ENCODE peak calls at places on chromosomes 4 and X, in seven cellular contexts. V is K562; Z is tibial artery; T is CD8-positive, alpha-beta T cell; E is astrocyte of the spinal cord; M is uterus; O is SK-N-SH. C is an unnamed sample.

GRCh38 chrX:22690116-22690515 is 309.6 kb upstream of the DDX53 start:
- DNase-seq in V (no peak), Z (no peak), T (no peak), E (no peak), M (peak), O (peak), C (no peak)

GRCh38 chrX:118631586-118631985 is 95.8 kb upstream of the IL13RA1 start:
- DNase-seq in V (no peak), Z (no peak), T (no peak), E (no peak), M (no peak), O (no peak), C (no peak)

GRCh38 chr4:145828802-145829485 is 109.7 kb downstream of the ZNF827 start:
- DNase-seq in V (no peak), Z (no peak), T (no peak), E (no peak), M (no peak), O (no peak), C (no peak)

GRCh38 chr4:73103799-73104503 is 34.4 kb upstream of the COX18 start:
- DNase-seq in V (peak), Z (no peak), T (no peak), E (peak), M (no peak), O (no peak), C (peak)

GRCh38 chr4:53671757-53672156 is 80.5 kb upstream of the LNX1 start:
- DNase-seq in V (no peak), Z (no peak), T (no peak), E (no peak), M (no peak), O (no peak), C (no peak)

GRCh38 chr4:187006189-187006618 is 282.5 kb upstream of the FAT1 start:
- DNase-seq in V (no peak), Z (no peak), T (no peak), E (peak), M (no peak), O (no peak), C (no peak)

GRCh38 chr4:54233128-54233696 is 4.1 kb downstream of the PDGFRA start:
- DNase-seq in V (peak), Z (peak), T (peak), E (peak), M (peak), O (peak), C (peak)

GRCh38 chr4:8108991-8109390 is 49.6 kb downstream of the ABLIM2 start:
- DNase-seq in V (no peak), Z (no peak), T (no peak), E (no peak), M (no peak), O (no peak), C (no peak)

GRCh38 chr4:136392576-136392975 is 1139.7 kb downstream of the PCDH18 start:
- DNase-seq in V (no peak), Z (no peak), T (no peak), E (peak), M (no peak), O (no peak), C (no peak)

DNA sequence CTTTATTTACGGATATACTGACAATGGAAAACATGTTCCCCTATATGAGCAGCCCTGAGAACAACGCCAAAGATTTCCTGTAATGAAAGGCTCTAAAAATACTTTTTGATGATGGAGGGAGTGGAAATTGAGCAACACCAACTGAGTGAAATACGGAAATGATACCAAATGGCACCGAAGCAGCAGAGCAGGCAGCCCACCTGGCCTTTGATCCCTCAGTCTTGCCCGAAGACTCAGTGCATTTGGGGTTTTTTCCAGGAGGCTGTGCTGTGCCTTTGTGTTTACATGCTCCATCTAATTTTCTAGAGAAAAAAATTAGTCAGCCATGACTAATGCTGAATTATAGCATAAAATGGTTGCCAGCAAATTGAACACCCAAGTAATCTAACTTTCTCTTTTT is 169.9 kb upstream of the RBPJ start:
- DNase-seq in V (no peak), Z (no peak), T (no peak), E (no peak), M (no peak), O (no peak), C (no peak)
- TF ChIP-seq CTCF in V (no peak), Z (no peak), T (no peak), E (no peak), M (no peak), O (no peak), C (no peak)

GRCh38 chr4:140049924-140050681 is 103.9 kb downstream of the MAML3 start:
- DNase-seq in V (peak), Z (no peak), T (no peak), E (peak), M (no peak), O (peak), C (no peak)

GRCh38 chr4:140047781-140048180 is 106.2 kb downstream of the MAML3 start:
- DNase-seq in V (no peak), Z (no peak), T (no peak), E (no peak), M (no peak), O (no peak), C (no peak)

GRCh38 chr4:140048419-140049022 is 105.5 kb downstream of the MAML3 start:
- DNase-seq in V (no peak), Z (no peak), T (no peak), E (no peak), M (no peak), O (no peak), C (no peak)

GRCh38 chr4:140047017-140047640 is 106.9 kb downstream of the MAML3 start:
- DNase-seq in V (no peak), Z (peak), T (no peak), E (peak), M (peak), O (no peak), C (no peak)

GRCh38 chr4:140049024-140049923 is 104.7 kb downstream of the MAML3 start:
- DNase-seq in V (no peak), Z (peak), T (peak), E (peak), M (peak), O (peak), C (peak)
- TF ChIP-seq CTCF in V (no peak), Z (no peak), T (no peak), E (no peak), M (peak), O (peak), C (no peak)

GRCh38 chr4:4384837-4385236 is 2.1 kb upstream of the NSG1 start:
- DNase-seq in V (peak), Z (no peak), T (no peak), E (no peak), M (no peak), O (peak), C (no peak)
- TF ChIP-seq CTCF in V (peak), Z (no peak), T (peak), E (peak), M (no peak), O (peak), C (no peak)

GRCh38 chr4:83323136-83323535 is 11.5 kb downstream of the HPSE start:
- DNase-seq in V (no peak), Z (no peak), T (no peak), E (no peak), M (no peak), O (no peak), C (no peak)
- TF ChIP-seq CTCF in V (no peak), Z (no peak), T (no peak), E (no peak), M (no peak), O (no peak), C (no peak)

GRCh38 chrX:14916017-14916674 is 42.9 kb downstream of the MOSPD2 start:
- DNase-seq in V (no peak), Z (no peak), T (no peak), E (peak), M (no peak), O (no peak), C (no peak)

GRCh38 chrX:14922437-14922836 is 49.2 kb downstream of the MOSPD2 start:
- DNase-seq in V (no peak), Z (no peak), T (no peak), E (peak), M (no peak), O (no peak), C (no peak)

GRCh38 chrX:14920196-14920595 is 47.0 kb downstream of the MOSPD2 start:
- DNase-seq in V (no peak), Z (no peak), T (no peak), E (peak), M (no peak), O (no peak), C (no peak)

GRCh38 chrX:14915596-14915995 is 42.4 kb downstream of the MOSPD2 start:
- DNase-seq in V (no peak), Z (no peak), T (no peak), E (no peak), M (no peak), O (no peak), C (no peak)

GRCh38 chrX:14919421-14919820 is 46.2 kb downstream of the MOSPD2 start:
- DNase-seq in V (no peak), Z (no peak), T (no peak), E (no peak), M (no peak), O (no peak), C (no peak)
- TF ChIP-seq CTCF in V (no peak), Z (no peak), T (no peak), E (no peak), M (no peak), O (no peak), C (no peak)

DNA sequence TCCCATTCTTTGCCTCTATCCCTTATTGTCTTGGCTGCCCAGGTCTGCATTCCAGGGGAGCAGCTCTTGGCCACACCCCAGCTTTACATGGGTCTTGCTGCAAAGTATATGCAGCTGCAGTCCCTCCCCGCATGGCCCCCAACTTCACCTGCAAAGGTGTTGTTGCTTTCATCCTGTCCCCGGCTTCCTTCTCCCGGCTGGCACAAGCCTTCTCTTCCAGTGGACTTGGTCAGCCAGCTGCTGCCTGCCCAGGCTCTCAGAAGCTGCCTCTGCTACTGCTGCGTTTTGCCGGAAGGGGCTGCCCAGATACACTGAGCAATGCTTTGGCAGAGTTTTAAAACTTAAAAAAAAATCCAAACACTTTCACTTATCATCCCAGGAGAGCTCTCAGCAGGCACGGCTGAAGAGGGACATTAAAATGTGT is 121.2 kb upstream of the PDLIM3 start:
- DNase-seq in V (no peak), Z (peak), T (no peak), E (peak), M (no peak), O (no peak), C (no peak)
- TF ChIP-seq CTCF in V (no peak), Z (peak), T (no peak), E (peak), M (peak), O (no peak), C (no peak)

GRCh38 chr4:113781439-113782040 is 20.0 kb upstream of the CAMK2D start:
- DNase-seq in V (peak), Z (no peak), T (no peak), E (peak), M (no peak), O (peak), C (no peak)
- TF ChIP-seq CTCF in V (no peak), Z (peak), T (peak), E (peak), M (peak), O (peak), C (peak)

GRCh38 chrX:69014200-69014599 is 151.1 kb downstream of the PJA1 start:
- DNase-seq in V (no peak), Z (no peak), T (peak), E (peak), M (no peak), O (no peak), C (no peak)
- TF ChIP-seq CTCF in V (no peak), Z (no peak), T (no peak), E (no peak), M (no peak), O (no peak), C (no peak)

GRCh38 chr4:11427201-11427996 is 1.3 kb downstream of the HS3ST1 start:
- DNase-seq in V (no peak), Z (no peak), T (no peak), E (peak), M (no peak), O (no peak), C (no peak)

GRCh38 chr4:11426716-11427115 is 2.0 kb downstream of the HS3ST1 start:
- DNase-seq in V (no peak), Z (no peak), T (no peak), E (peak), M (no peak), O (no peak), C (no peak)

GRCh38 chr4:11429646-11430045 is 952 bp upstream of the HS3ST1 start:
- DNase-seq in V (no peak), Z (no peak), T (no peak), E (no peak), M (no peak), O (no peak), C (no peak)

GRCh38 chr4:11428161-11428700 is 463 bp downstream of the HS3ST1 start:
- DNase-seq in V (no peak), Z (no peak), T (no peak), E (peak), M (no peak), O (no peak), C (no peak)

DNA sequence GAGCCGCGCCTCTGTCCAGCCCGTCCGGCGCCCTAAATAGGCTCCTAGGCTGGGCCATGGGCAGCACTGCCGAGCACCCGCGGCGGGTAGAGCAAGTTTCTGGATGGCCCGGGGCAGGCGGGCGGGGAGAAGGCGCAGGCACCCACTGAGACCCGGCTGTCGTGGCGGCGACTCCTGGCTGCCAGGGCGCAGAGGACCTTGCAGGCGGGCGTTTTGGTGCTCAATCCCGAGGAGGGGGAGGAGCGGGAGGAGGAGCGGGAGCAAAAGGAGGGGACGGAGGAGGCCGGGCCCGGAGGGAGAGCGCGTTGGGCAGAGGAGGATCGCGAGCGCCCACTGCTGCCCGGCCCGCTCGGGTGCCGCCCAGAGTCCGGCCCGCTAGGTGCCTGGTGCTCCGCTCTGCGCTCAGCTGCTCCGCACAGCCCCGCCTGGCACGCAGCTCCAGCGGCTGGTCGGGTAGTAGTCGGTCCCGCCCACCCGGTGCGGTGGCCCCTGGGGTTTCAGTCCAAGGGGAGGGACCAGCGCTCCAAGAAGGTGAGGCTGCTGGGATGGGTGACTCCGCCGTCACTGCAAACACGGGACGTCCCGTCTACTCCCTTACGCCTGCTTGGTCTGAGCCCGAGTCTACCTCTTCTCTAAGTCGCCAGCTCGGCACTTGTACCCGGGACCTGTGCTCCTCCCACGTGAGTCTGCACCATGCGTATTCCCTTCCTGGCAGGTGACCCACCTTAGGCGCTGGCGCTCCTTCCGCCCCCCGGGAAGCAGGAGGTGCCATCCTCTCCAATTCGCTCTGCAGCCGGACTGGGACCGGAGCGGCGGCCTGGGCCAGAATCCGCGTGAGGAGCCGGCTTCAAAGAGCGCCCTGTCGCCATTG is at the start of gene HS3ST1:
- DNase-seq in V (no peak), Z (peak), T (no peak), E (peak), M (peak), O (peak), C (peak)
- TF ChIP-seq CTCF in V (no peak), Z (peak), T (no peak), E (peak), M (peak), O (no peak), C (peak)

DNA sequence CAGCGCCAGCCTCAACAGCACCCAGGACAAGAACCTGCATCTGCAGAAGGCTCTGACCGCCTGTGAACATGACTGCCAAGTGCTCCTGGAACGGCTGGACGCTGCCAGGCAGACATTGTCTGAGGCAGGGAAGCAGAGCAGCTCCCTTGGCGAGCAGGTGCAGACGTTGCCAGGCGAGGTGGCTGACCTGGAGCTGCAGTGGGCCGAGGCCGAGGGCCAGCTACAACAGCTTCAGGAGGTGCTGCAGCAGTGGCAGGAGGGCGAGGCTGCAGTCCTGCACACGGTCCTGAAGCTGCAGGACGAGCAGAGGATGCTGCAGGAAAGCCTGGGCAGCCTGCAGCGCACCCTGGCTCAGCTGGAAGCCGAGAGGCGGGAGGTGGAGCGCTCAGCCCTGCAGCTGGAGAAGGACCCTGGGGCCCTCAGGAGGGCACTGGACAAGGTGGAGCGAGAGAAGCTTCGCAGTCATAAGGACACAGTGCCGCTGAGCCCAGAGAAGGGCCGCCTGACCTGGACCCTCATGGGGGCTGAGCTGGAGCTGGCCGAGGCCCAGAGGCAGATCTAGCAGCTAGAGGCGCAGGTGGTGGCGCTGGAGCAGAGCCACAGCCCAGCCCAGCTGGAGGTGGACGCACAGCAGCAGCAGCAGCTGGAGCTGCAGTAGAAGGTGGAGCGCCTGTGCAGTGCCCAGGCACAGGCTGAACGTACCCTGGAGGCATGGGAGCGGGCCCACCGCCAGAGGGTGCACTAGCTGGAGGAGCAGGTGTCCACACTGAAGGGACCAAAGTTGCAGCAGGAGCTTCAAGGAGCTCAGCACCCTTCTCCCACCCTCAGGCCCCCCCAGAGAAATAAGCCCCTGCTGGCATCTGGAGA is 16.4 kb downstream of the SMIM10L2A start:
- DNase-seq in V (peak), Z (no peak), T (no peak), E (no peak), M (no peak), O (peak), C (peak)
- TF ChIP-seq CTCF in V (peak), Z (no peak), T (no peak), E (no peak), M (no peak), O (peak), C (no peak)

C was measured in Caco-2.